ENCODE peak calls at places on chromosome 17, in eight cellular contexts. V is dorsolateral prefrontal cortex, Q is Calu3, B is osteocyte, Y is HFFc6, A is GM13976, C is neural crest cell, N is stomach. P is an unnamed sample.

GRCh38 chr17:1999557-2000251 is 25.4 kb downstream of the RTN4RL1 start:
- DNase-seq in V (no peak), Q (peak), B (peak), Y (peak), A (no peak), C (peak), N (peak), P (peak)

GRCh38 chr17:42692489-42692888 is 10.2 kb downstream of the CNTNAP1 start:
- DNase-seq in V (no peak), Q (no peak), B (no peak), Y (no peak), A (no peak), C (no peak), N (no peak), P (no peak)

GRCh38 chr17:60095830-60096229 is 17.1 kb upstream of the HEATR6 start:
- DNase-seq in V (no peak), Q (no peak), B (no peak), Y (no peak), A (no peak), C (no peak), N (no peak), P (no peak)

GRCh38 chr17:36598951-36599401 is 2.4 kb upstream of the MRM1 start:
- DNase-seq in V (no peak), Q (no peak), B (no peak), Y (no peak), A (no peak), C (no peak), N (no peak), P (no peak)

GRCh38 chr17:39665642-39666221 is 583 bp downstream of the TCAP start:
- DNase-seq in V (no peak), Q (peak), B (no peak), Y (no peak), A (no peak), C (no peak), N (no peak), P (no peak)

GRCh38 chr17:50075446-50076032 is 19.6 kb upstream of the PDK2 start:
- DNase-seq in V (no peak), Q (no peak), B (no peak), Y (no peak), A (no peak), C (no peak), N (no peak), P (no peak)

GRCh38 chr17:47267354-47267828 is 13.8 kb downstream of the ITGB3 start:
- DNase-seq in V (no peak), Q (no peak), B (no peak), Y (peak), A (no peak), C (no peak), N (no peak), P (peak)

GRCh38 chr17:73058022-73058421 is 34.5 kb downstream of the SLC39A11 start:
- DNase-seq in V (no peak), Q (no peak), B (no peak), Y (no peak), A (no peak), C (no peak), N (no peak), P (no peak)

GRCh38 chr17:4233668-4234258 is 30.0 kb downstream of the ANKFY1 start:
- DNase-seq in V (no peak), Q (no peak), B (no peak), Y (no peak), A (no peak), C (no peak), N (no peak), P (no peak)

GRCh38 chr17:15501282-15501681 is 33.9 kb upstream of the CDRT4 start:
- DNase-seq in V (no peak), Q (no peak), B (no peak), Y (no peak), A (no peak), C (no peak), N (no peak), P (no peak)

GRCh38 chr17:35254107-35254802 is 11.4 kb downstream of the SLFN5 start:
- DNase-seq in V (no peak), Q (peak), B (no peak), Y (peak), A (no peak), C (no peak), N (peak), P (peak)

GRCh38 chr17:15257316-15257925 is 7.7 kb downstream of the PMP22 start:
- DNase-seq in V (peak), Q (peak), B (peak), Y (peak), A (peak), C (peak), N (peak), P (peak)

GRCh38 chr17:81328925-81329278 is 33.8 kb upstream of the SLC38A10 start:
- DNase-seq in V (no peak), Q (peak), B (no peak), Y (no peak), A (no peak), C (no peak), N (no peak), P (peak)

GRCh38 chr17:75978938-75979704 is at the start of the genes ACOX1 and TEN1:
- DNase-seq in V (peak), Q (peak), B (peak), Y (peak), A (peak), C (peak), N (peak), P (peak)

GRCh38 chr17:33038740-33039139 is 47.1 kb downstream of the SPACA3 start:
- DNase-seq in V (peak), Q (peak), B (peak), Y (no peak), A (peak), C (peak), N (no peak), P (peak)
- TF ChIP-seq CTCF in V (peak), Q (no peak), B (peak), Y (peak), A (peak), C (peak), N (no peak), P (peak)

DNA sequence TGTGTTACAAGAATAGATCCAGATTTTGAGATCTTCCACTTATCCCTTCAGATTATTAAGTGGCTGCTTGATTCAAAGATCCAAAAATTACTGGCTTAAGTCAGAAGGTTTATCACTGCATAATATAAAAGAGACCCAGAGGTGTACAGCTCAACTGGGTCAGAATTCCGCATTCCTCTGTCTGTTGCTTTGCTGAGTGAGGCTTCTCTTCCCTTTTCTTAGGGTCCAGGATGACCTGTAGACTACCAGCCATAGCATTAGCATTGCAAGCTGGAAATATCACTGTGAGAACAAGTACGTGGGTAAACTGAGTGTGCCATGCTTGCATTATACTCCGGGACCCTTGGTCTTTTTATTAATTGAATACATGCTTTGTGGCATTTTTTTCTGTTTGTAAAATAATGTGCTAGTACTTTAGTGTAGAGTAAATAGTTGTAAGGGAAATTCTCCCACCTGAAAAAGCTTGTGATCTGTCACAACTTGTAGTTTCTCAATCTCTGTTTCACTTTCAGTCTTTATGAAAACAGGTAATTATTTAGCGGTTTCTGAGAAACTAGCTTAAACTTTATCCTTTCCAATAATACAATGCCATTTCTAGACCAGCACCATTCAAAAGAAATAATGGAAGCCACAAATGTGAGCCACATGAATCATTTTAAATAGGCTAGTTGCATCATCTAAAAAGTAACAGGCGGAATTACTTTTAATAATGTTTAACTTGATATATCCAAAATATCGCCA is 61.6 kb downstream of the TNRC6C start:
- DNase-seq in V (no peak), Q (no peak), B (no peak), Y (no peak), A (peak), C (no peak), N (no peak), P (no peak)
- TF ChIP-seq CTCF in V (no peak), Q (no peak), B (no peak), Y (no peak), A (no peak), C (no peak), N (no peak), P (no peak)

DNA sequence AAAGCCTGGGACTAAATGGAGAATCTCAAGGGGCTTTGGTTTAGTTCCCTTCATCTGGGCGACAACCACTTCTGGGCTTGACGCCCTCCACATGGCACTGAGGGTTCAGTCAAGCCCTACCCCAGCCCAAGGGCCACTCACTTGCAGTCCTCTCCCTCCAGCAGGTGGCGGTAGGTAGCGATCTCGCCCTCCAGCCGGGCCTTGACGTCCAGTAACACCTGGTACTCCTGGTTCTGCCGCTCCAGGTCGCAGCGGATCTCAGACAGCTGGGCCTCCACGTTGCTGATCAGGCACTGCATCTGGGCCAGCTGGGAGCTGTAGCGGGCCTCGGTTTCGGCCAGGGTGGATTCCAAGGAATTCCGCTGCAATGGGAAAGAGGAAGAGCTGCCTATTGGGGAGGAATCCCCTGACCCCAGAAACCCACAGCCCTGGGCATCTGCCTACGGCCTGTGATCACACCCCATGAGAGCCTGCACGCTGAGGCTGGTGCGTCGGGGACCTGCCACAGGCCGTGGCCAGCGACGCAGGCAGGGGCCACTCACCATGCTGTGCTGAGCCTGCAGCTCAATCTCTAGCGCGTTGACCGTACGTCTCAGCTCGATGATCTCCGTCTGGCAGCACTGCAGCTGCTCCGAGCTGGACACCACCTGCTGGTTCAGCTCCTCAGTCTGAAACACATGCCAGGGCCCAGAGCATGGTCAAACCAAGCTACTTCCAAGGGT is 2.7 kb downstream of the KRT36 start:
- DNase-seq in V (no peak), Q (peak), B (no peak), Y (no peak), A (peak), C (peak), N (peak), P (no peak)
- TF ChIP-seq CTCF in V (peak), Q (peak), B (peak), Y (peak), A (peak), C (peak), N (no peak), P (peak)

GRCh38 chr17:8753976-8754440 is 4.3 kb downstream of the SPDYE4 start:
- DNase-seq in V (no peak), Q (no peak), B (no peak), Y (peak), A (peak), C (no peak), N (no peak), P (peak)
- TF ChIP-seq CTCF in V (no peak), Q (no peak), B (peak), Y (peak), A (peak), C (peak), N (peak), P (peak)

P was measured in fibroblast of villous mesenchyme.